ENCODE peak calls at places on chromosome 20, in ten cellular contexts. Q is psoas muscle, Y is cardiac fibroblast, X is IMR-90, V is left ventricle myocardium inferior, I is transverse colon, W is HCT116, M is H9, R is esophagus squamous epithelium, P is AG04449. D is an unnamed sample.

GRCh38 chr20:55685848-55686247 is 319.5 kb downstream of the CBLN4 start:
- DNase-seq in Q (no peak), Y (no peak), X (no peak), V (no peak), I (no peak), W (no peak), M (no peak), R (no peak), P (no peak), D (no peak)

GRCh38 chr20:38133680-38134426 is 31.2 kb downstream of the TGM2 start:
- DNase-seq in Q (no peak), Y (no peak), X (no peak), V (no peak), I (no peak), W (no peak), M (no peak), R (no peak), P (no peak), D (no peak)

GRCh38 chr20:5297280-5298004 is 19.3 kb downstream of the PROKR2 start:
- DNase-seq in Q (no peak), Y (no peak), X (no peak), V (no peak), I (no peak), W (no peak), M (no peak), R (no peak), P (no peak), D (no peak)

GRCh38 chr20:58891076-58891685 is 38.7 kb downstream of the GNAS start:
- DNase-seq in Q (peak; percentile 85), Y (peak; percentile 65), X (peak; percentile 52), V (peak; percentile 86), I (peak; percentile 86), W (no peak), M (peak; percentile 76), R (no peak), P (no peak), D (peak; percentile 88)

GRCh38 chr20:32539817-32540675 is 45.1 kb downstream of the NOL4L start:
- DNase-seq in Q (no peak), Y (no peak), X (no peak), V (no peak), I (peak; percentile 51), W (no peak), M (no peak), R (no peak), P (no peak), D (peak; percentile 50)

GRCh38 chr20:47502271-47502730 is 614 bp downstream of the NCOA3 start:
- DNase-seq in Q (peak; percentile 17), Y (peak; percentile 7), X (peak; percentile 8), V (peak; percentile 29), I (peak; percentile 33), W (no peak), M (no peak), R (no peak), P (no peak), D (peak; percentile 34)

GRCh38 chr20:2299301-2299700 is 3.5 kb downstream of the TGM3 start:
- DNase-seq in Q (peak; percentile 47), Y (no peak), X (no peak), V (peak; percentile 25), I (peak; percentile 70), W (no peak), M (no peak), R (no peak), P (no peak), D (peak; percentile 7)

GRCh38 chr20:37189617-37190016 is 10.3 kb upstream of the MROH8 start:
- DNase-seq in Q (no peak), Y (no peak), X (no peak), V (no peak), I (no peak), W (no peak), M (no peak), R (no peak), P (no peak), D (no peak)

GRCh38 chr20:7667194-7667593 is 273.1 kb downstream of the HAO1 start:
- DNase-seq in Q (no peak), Y (peak; percentile 71), X (no peak), V (no peak), I (no peak), W (no peak), M (no peak), R (no peak), P (no peak), D (no peak)

GRCh38 chr20:4266183-4266582 is 250.8 kb upstream of the RNF24 start:
- DNase-seq in Q (no peak), Y (no peak), X (no peak), V (no peak), I (no peak), W (no peak), M (no peak), R (no peak), P (no peak), D (no peak)

GRCh38 chr20:4260102-4260501 is 244.7 kb upstream of the RNF24 start:
- DNase-seq in Q (no peak), Y (no peak), X (no peak), V (no peak), I (no peak), W (no peak), M (no peak), R (no peak), P (no peak), D (no peak)

GRCh38 chr20:4263011-4263410 is 247.7 kb upstream of the RNF24 start:
- DNase-seq in Q (no peak), Y (no peak), X (no peak), V (no peak), I (no peak), W (no peak), M (no peak), R (no peak), P (no peak), D (no peak)

GRCh38 chr20:4256886-4257285 is 241.5 kb upstream of the RNF24 start:
- DNase-seq in Q (no peak), Y (no peak), X (no peak), V (no peak), I (no peak), W (no peak), M (no peak), R (no peak), P (no peak), D (no peak)

GRCh38 chr20:4261333-4262284 is 246.3 kb upstream of the RNF24 start:
- DNase-seq in Q (no peak), Y (peak; percentile 28), X (peak; percentile 56), V (no peak), I (no peak), W (no peak), M (no peak), R (no peak), P (peak; percentile 12), D (no peak)
- TF ChIP-seq CTCF in Q (no peak), Y (no peak), X (peak; percentile 34), V (no peak), I (no peak), W (no peak), M (no peak), R (no peak), P (no peak), D (no peak)

DNA sequence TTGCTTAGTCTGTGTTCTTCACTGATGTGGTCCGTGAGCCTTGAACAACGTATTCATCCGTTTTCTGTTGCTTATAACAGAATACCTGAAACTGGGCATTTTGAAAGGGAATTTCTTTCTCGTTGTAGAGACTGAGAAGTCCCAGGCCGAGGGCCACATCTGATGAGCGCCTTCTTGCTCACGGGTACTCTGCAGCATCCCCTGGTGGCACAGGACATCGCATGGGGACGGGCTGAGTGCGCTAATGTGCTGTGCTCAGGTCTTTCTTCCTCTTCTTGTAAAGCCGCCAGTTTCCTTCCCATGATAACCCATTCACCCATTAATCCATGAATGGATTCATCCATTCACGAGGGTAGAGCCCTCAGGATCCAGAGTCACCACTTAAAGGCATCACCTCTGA is 161.0 kb downstream of the NFATC2 start:
- DNase-seq in Q (no peak), Y (no peak), X (no peak), V (no peak), I (no peak), W (no peak), M (no peak), R (no peak), P (no peak), D (no peak)
- TF ChIP-seq CTCF in Q (no peak), Y (no peak), X (no peak), V (no peak), I (no peak), W (peak; percentile 33), M (peak; percentile 49), R (no peak), P (no peak), D (no peak)

DNA sequence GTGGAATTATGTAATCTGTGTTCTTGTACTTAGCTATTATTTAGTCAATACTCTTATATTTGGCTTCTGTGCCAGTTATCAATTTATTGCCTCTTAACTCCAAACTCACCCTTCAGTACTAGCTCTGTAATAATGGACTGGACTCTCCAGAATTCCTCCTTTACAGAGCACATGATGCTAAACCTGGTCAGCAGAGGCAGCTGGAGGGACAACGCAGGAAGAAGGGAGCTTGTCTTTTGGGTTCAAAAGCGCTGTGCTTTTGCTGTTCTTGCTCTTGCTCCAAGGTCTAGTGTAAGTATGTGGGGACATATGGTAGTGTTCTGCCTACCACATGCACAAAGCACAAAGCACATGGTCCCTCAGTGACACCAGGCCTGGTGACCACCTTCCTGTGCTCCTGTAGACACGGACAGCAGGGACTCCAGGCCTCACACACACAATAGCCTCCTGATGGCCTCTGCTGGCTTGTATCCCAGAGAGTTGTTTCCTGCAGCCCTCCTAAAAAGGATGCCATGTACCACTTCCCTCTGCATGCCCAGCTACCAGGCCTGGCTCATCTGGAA is 46.1 kb downstream of the CHD6 start:
- DNase-seq in Q (no peak), Y (no peak), X (no peak), V (no peak), I (no peak), W (no peak), M (no peak), R (no peak), P (no peak), D (peak; percentile 53)
- TF ChIP-seq CTCF in Q (no peak), Y (no peak), X (no peak), V (no peak), I (peak; percentile 17), W (peak; percentile 46), M (no peak), R (no peak), P (peak; percentile 5), D (peak; percentile 58)

GRCh38 chr20:60868316-60868891 is 383.7 kb upstream of the CDH4 start:
- DNase-seq in Q (no peak), Y (no peak), X (no peak), V (no peak), I (no peak), W (no peak), M (no peak), R (no peak), P (no peak), D (no peak)

GRCh38 chr20:60863548-60863947 is 388.5 kb upstream of the CDH4 start:
- DNase-seq in Q (no peak), Y (no peak), X (no peak), V (no peak), I (no peak), W (no peak), M (no peak), R (no peak), P (no peak), D (no peak)

GRCh38 chr20:60857708-60858107 is 394.4 kb upstream of the CDH4 start:
- DNase-seq in Q (no peak), Y (peak; percentile 39), X (peak; percentile 43), V (no peak), I (no peak), W (no peak), M (no peak), R (no peak), P (peak; percentile 4), D (no peak)

GRCh38 chr20:60867589-60867988 is 384.5 kb upstream of the CDH4 start:
- DNase-seq in Q (no peak), Y (no peak), X (no peak), V (no peak), I (no peak), W (no peak), M (no peak), R (no peak), P (no peak), D (no peak)

GRCh38 chr20:60862601-60863000 is 389.5 kb upstream of the CDH4 start:
- DNase-seq in Q (no peak), Y (no peak), X (no peak), V (no peak), I (no peak), W (no peak), M (no peak), R (no peak), P (no peak), D (no peak)
- TF ChIP-seq CTCF in Q (no peak), Y (no peak), X (no peak), V (no peak), I (no peak), W (no peak), M (no peak), R (no peak), P (no peak), D (no peak)